ENCODE peak calls at places on chromosomes 1 and 21, in seven cellular contexts. One of them, this sample, is unnamed.
A peak's percentile ranks its signal among the peaks of the same experiment; 100 is the strongest.

GRCh38 chr1:19695772-19696171 is 31.1 kb downstream of the HTR6 start:
- DNase-seq in heart right ventricle: no peak
- DNase-seq in neuronal stem cell: no peak
- DNase-seq in fibroblast of lung: no peak
- DNase-seq in mesenchymal stem cell: no peak
- DNase-seq in body of pancreas: no peak
- DNase-seq in lower lobe of right lung: no peak
- DNase-seq in this sample: no peak

GRCh38 chr1:196377811-196378210 is 230.4 kb downstream of the KCNT2 start:
- DNase-seq in heart right ventricle: no peak
- DNase-seq in neuronal stem cell: no peak
- DNase-seq in fibroblast of lung: no peak
- DNase-seq in mesenchymal stem cell: no peak
- DNase-seq in body of pancreas: no peak
- DNase-seq in lower lobe of right lung: no peak
- DNase-seq in this sample: no peak

GRCh38 chr1:218395916-218396315 is 50.8 kb downstream of the TGFB2 start:
- DNase-seq in heart right ventricle: no peak
- DNase-seq in neuronal stem cell: no peak
- DNase-seq in fibroblast of lung: no peak
- DNase-seq in mesenchymal stem cell: no peak
- DNase-seq in body of pancreas: no peak
- DNase-seq in lower lobe of right lung: no peak
- DNase-seq in this sample: no peak

GRCh38 chr1:201711101-201711597 is 117.8 kb upstream of the IPO9 start:
- DNase-seq in heart right ventricle: no peak
- DNase-seq in neuronal stem cell: no peak
- DNase-seq in fibroblast of lung: no peak
- DNase-seq in mesenchymal stem cell: no peak
- DNase-seq in body of pancreas: no peak
- DNase-seq in lower lobe of right lung: no peak
- DNase-seq in this sample: no peak

GRCh38 chr1:21436488-21437340 is 3.2 kb upstream of the NBPF3 start:
- DNase-seq in heart right ventricle: no peak
- DNase-seq in neuronal stem cell: no peak
- DNase-seq in fibroblast of lung: no peak
- DNase-seq in mesenchymal stem cell: no peak
- DNase-seq in body of pancreas: peak; percentile 33
- DNase-seq in lower lobe of right lung: peak; percentile 48
- DNase-seq in this sample: no peak

GRCh38 chr1:4424766-4425165 is 229.6 kb upstream of the AJAP1 start:
- DNase-seq in heart right ventricle: no peak
- DNase-seq in neuronal stem cell: no peak
- DNase-seq in fibroblast of lung: no peak
- DNase-seq in mesenchymal stem cell: no peak
- DNase-seq in body of pancreas: no peak
- DNase-seq in lower lobe of right lung: no peak
- DNase-seq in this sample: no peak

GRCh38 chr1:36400825-36401601 is 3.3 kb upstream of the LSM10 start:
- DNase-seq in heart right ventricle: peak; percentile 60
- DNase-seq in neuronal stem cell: peak; percentile 64
- DNase-seq in fibroblast of lung: peak; percentile 66
- DNase-seq in mesenchymal stem cell: peak; percentile 99
- DNase-seq in body of pancreas: no peak
- DNase-seq in lower lobe of right lung: peak; percentile 92
- DNase-seq in this sample: peak; percentile 63

GRCh38 chr1:176531036-176531435 is 68.1 kb downstream of the PAPPA2 start:
- DNase-seq in heart right ventricle: no peak
- DNase-seq in neuronal stem cell: no peak
- DNase-seq in fibroblast of lung: no peak
- DNase-seq in mesenchymal stem cell: no peak
- DNase-seq in body of pancreas: no peak
- DNase-seq in lower lobe of right lung: no peak
- DNase-seq in this sample: no peak

GRCh38 chr1:36807262-36807661 is 227.1 kb downstream of the GRIK3 start:
- DNase-seq in heart right ventricle: no peak
- DNase-seq in neuronal stem cell: no peak
- DNase-seq in fibroblast of lung: no peak
- DNase-seq in mesenchymal stem cell: no peak
- DNase-seq in body of pancreas: no peak
- DNase-seq in lower lobe of right lung: no peak
- DNase-seq in this sample: no peak

GRCh38 chr21:30256100-30256499 is 26.6 kb downstream of the KRTAP24-1 start:
- DNase-seq in heart right ventricle: no peak
- DNase-seq in neuronal stem cell: no peak
- DNase-seq in fibroblast of lung: no peak
- DNase-seq in mesenchymal stem cell: no peak
- DNase-seq in body of pancreas: no peak
- DNase-seq in lower lobe of right lung: no peak
- DNase-seq in this sample: no peak

GRCh38 chr1:85544689-85545203 is 35.8 kb upstream of the CCN1 start:
- DNase-seq in heart right ventricle: no peak
- DNase-seq in neuronal stem cell: no peak
- DNase-seq in fibroblast of lung: peak; percentile 44
- DNase-seq in mesenchymal stem cell: peak; percentile 26
- DNase-seq in body of pancreas: peak; percentile 34
- DNase-seq in lower lobe of right lung: no peak
- DNase-seq in this sample: no peak

GRCh38 chr1:241744591-241744990 is 92.5 kb downstream of the WDR64 start:
- DNase-seq in heart right ventricle: no peak
- DNase-seq in neuronal stem cell: no peak
- DNase-seq in fibroblast of lung: no peak
- DNase-seq in mesenchymal stem cell: no peak
- DNase-seq in body of pancreas: no peak
- DNase-seq in lower lobe of right lung: no peak
- DNase-seq in this sample: no peak

GRCh38 chr1:97252925-97253324 is 531.3 kb downstream of the PTBP2 start:
- DNase-seq in heart right ventricle: no peak
- DNase-seq in neuronal stem cell: no peak
- DNase-seq in fibroblast of lung: no peak
- DNase-seq in mesenchymal stem cell: no peak
- DNase-seq in body of pancreas: no peak
- DNase-seq in lower lobe of right lung: no peak
- DNase-seq in this sample: no peak

GRCh38 chr1:206579747-206580437 is 32.4 kb downstream of the EIF2D start:
- DNase-seq in heart right ventricle: peak; percentile 68
- DNase-seq in neuronal stem cell: no peak
- DNase-seq in fibroblast of lung: no peak
- DNase-seq in mesenchymal stem cell: no peak
- DNase-seq in body of pancreas: no peak
- DNase-seq in lower lobe of right lung: peak; percentile 92
- DNase-seq in this sample: peak; percentile 92

GRCh38 chr21:42299324-42300044 is 15.7 kb downstream of the TFF3 start:
- DNase-seq in heart right ventricle: no peak
- DNase-seq in neuronal stem cell: no peak
- DNase-seq in fibroblast of lung: no peak
- DNase-seq in mesenchymal stem cell: no peak
- DNase-seq in body of pancreas: no peak
- DNase-seq in lower lobe of right lung: peak; percentile 75
- DNase-seq in this sample: no peak

GRCh38 chr1:27292111-27292510 is 29.9 kb upstream of the TMEM222 start:
- DNase-seq in heart right ventricle: no peak
- DNase-seq in neuronal stem cell: no peak
- DNase-seq in fibroblast of lung: no peak
- DNase-seq in mesenchymal stem cell: peak; percentile 22
- DNase-seq in body of pancreas: no peak
- DNase-seq in lower lobe of right lung: peak; percentile 59
- DNase-seq in this sample: no peak

GRCh38 chr21:42513151-42513984 is at the start of gene SLC37A1:
- DNase-seq in heart right ventricle: peak; percentile 42
- DNase-seq in neuronal stem cell: no peak
- DNase-seq in fibroblast of lung: no peak
- DNase-seq in mesenchymal stem cell: no peak
- DNase-seq in body of pancreas: no peak
- DNase-seq in lower lobe of right lung: peak; percentile 62
- DNase-seq in this sample: no peak

DNA sequence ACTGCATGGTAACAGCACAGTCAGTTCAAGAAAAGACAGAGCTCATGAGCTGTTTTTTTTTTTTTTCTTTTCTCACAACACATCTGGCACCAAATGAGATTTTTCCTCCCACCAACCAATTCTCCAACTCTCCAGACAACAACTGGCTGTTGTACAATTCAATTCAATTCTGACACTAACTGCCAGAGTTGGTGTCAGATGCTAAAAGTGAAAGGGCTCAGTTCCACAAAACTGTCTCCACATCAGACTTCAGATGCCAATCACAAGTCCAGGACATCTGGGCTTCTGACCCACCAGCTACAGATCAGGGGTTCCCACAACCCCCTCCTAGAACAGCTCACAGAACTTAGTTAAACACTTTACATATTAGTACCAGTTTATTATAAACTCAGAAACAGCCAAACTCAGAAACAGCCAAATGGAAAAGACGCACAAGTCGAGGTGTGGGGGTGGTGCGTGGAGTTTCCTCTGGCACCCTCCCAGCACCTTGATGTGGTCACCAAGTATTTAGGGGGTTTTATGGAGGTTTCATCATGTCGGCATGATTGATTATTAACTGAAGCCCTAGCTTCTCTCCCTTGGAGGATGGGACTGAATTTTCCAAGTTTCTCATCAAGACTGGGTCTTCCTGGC is 39.2 kb upstream of the LRRC8D start:
- DNase-seq in heart right ventricle: no peak
- DNase-seq in neuronal stem cell: no peak
- DNase-seq in fibroblast of lung: no peak
- DNase-seq in mesenchymal stem cell: no peak
- DNase-seq in body of pancreas: no peak
- DNase-seq in lower lobe of right lung: no peak
- DNase-seq in this sample: no peak
- H3K4me3 ChIP-seq in heart right ventricle: no peak overlapping the region
- H3K4me3 ChIP-seq in neuronal stem cell: no peak overlapping the region
- H3K4me3 ChIP-seq in fibroblast of lung: no peak overlapping the region
- H3K4me3 ChIP-seq in mesenchymal stem cell: no peak overlapping the region
- H3K4me3 ChIP-seq in body of pancreas: no peak overlapping the region
- H3K4me3 ChIP-seq in lower lobe of right lung: no peak overlapping the region
- H3K4me3 ChIP-seq in this sample: no peak overlapping the region

GRCh38 chr1:50349242-50349565 is 74.0 kb downstream of the DMRTA2 start:
- DNase-seq in heart right ventricle: no peak
- DNase-seq in neuronal stem cell: no peak
- DNase-seq in fibroblast of lung: no peak
- DNase-seq in mesenchymal stem cell: no peak
- DNase-seq in body of pancreas: no peak
- DNase-seq in lower lobe of right lung: no peak
- DNase-seq in this sample: no peak

GRCh38 chr1:50346621-50347020 is 76.6 kb downstream of the DMRTA2 start:
- DNase-seq in heart right ventricle: no peak
- DNase-seq in neuronal stem cell: no peak
- DNase-seq in fibroblast of lung: no peak
- DNase-seq in mesenchymal stem cell: no peak
- DNase-seq in body of pancreas: no peak
- DNase-seq in lower lobe of right lung: no peak
- DNase-seq in this sample: no peak

GRCh38 chr1:50350421-50350820 is 72.8 kb downstream of the DMRTA2 start:
- DNase-seq in heart right ventricle: no peak
- DNase-seq in neuronal stem cell: no peak
- DNase-seq in fibroblast of lung: no peak
- DNase-seq in mesenchymal stem cell: no peak
- DNase-seq in body of pancreas: no peak
- DNase-seq in lower lobe of right lung: no peak
- DNase-seq in this sample: no peak

GRCh38 chr1:50348449-50349241 is 74.6 kb downstream of the DMRTA2 start:
- DNase-seq in heart right ventricle: no peak
- DNase-seq in neuronal stem cell: peak; percentile 83
- DNase-seq in fibroblast of lung: peak; percentile 77
- DNase-seq in mesenchymal stem cell: peak; percentile 66
- DNase-seq in body of pancreas: peak; percentile 61
- DNase-seq in lower lobe of right lung: no peak
- DNase-seq in this sample: no peak

GRCh38 chr1:50347933-50348332 is 75.3 kb downstream of the DMRTA2 start:
- DNase-seq in heart right ventricle: no peak
- DNase-seq in neuronal stem cell: no peak
- DNase-seq in fibroblast of lung: no peak
- DNase-seq in mesenchymal stem cell: no peak
- DNase-seq in body of pancreas: no peak
- DNase-seq in lower lobe of right lung: no peak
- DNase-seq in this sample: no peak
- H3K9me3 ChIP-seq in heart right ventricle: peaks cover 7% of the 10 kb centered on the region
- H3K9me3 ChIP-seq in neuronal stem cell: peaks cover 2% of the 10 kb centered on the region
- H3K9me3 ChIP-seq in fibroblast of lung: no peaks in the 10 kb centered on the region
- H3K9me3 ChIP-seq in mesenchymal stem cell: peaks cover 4% of the 10 kb centered on the region
- H3K9me3 ChIP-seq in body of pancreas: no peaks in the 10 kb centered on the region
- H3K9me3 ChIP-seq in lower lobe of right lung: peaks cover 4% of the 10 kb centered on the region
- H3K9me3 ChIP-seq in this sample: no peaks in the 10 kb centered on the region

GRCh38 chr1:34762474-34763141 is 3.1 kb downstream of the GJB4 start:
- DNase-seq in heart right ventricle: no peak
- DNase-seq in neuronal stem cell: no peak
- DNase-seq in fibroblast of lung: no peak
- DNase-seq in mesenchymal stem cell: no peak
- DNase-seq in body of pancreas: no peak
- DNase-seq in lower lobe of right lung: no peak
- DNase-seq in this sample: no peak

GRCh38 chr1:34759472-34760357 is at the start of gene GJB4:
- DNase-seq in heart right ventricle: no peak
- DNase-seq in neuronal stem cell: no peak
- DNase-seq in fibroblast of lung: no peak
- DNase-seq in mesenchymal stem cell: no peak
- DNase-seq in body of pancreas: no peak
- DNase-seq in lower lobe of right lung: no peak
- DNase-seq in this sample: no peak

GRCh38 chr1:34763142-34763781 is 3.7 kb downstream of the GJB4 start:
- DNase-seq in heart right ventricle: no peak
- DNase-seq in neuronal stem cell: no peak
- DNase-seq in fibroblast of lung: no peak
- DNase-seq in mesenchymal stem cell: no peak
- DNase-seq in body of pancreas: no peak
- DNase-seq in lower lobe of right lung: no peak
- DNase-seq in this sample: no peak

GRCh38 chr1:34761776-34762307 is 2.3 kb downstream of the GJB4 start:
- DNase-seq in heart right ventricle: no peak
- DNase-seq in neuronal stem cell: no peak
- DNase-seq in fibroblast of lung: no peak
- DNase-seq in mesenchymal stem cell: no peak
- DNase-seq in body of pancreas: no peak
- DNase-seq in lower lobe of right lung: no peak
- DNase-seq in this sample: no peak

GRCh38 chr1:34761176-34761761 is 1.7 kb downstream of the GJB4 start:
- DNase-seq in heart right ventricle: no peak
- DNase-seq in neuronal stem cell: no peak
- DNase-seq in fibroblast of lung: no peak
- DNase-seq in mesenchymal stem cell: no peak
- DNase-seq in body of pancreas: no peak
- DNase-seq in lower lobe of right lung: no peak
- DNase-seq in this sample: no peak
- H3K4me1 ChIP-seq in heart right ventricle: no peaks in the 10 kb centered on the region
- H3K4me1 ChIP-seq in neuronal stem cell: no peaks in the 10 kb centered on the region
- H3K4me1 ChIP-seq in fibroblast of lung: no peaks in the 10 kb centered on the region
- H3K4me1 ChIP-seq in mesenchymal stem cell: peaks cover 9% of the 10 kb centered on the region
- H3K4me1 ChIP-seq in body of pancreas: no peaks in the 10 kb centered on the region
- H3K4me1 ChIP-seq in lower lobe of right lung: no peaks in the 10 kb centered on the region
- H3K4me1 ChIP-seq in this sample: no peaks in the 10 kb centered on the region

GRCh38 chr21:28339403-28339802 is 653.3 kb downstream of the LTN1 start:
- DNase-seq in heart right ventricle: no peak
- DNase-seq in neuronal stem cell: no peak
- DNase-seq in fibroblast of lung: no peak
- DNase-seq in mesenchymal stem cell: no peak
- DNase-seq in body of pancreas: no peak
- DNase-seq in lower lobe of right lung: no peak
- DNase-seq in this sample: no peak
- H3K4me3 ChIP-seq in heart right ventricle: no peak overlapping the region
- H3K4me3 ChIP-seq in neuronal stem cell: no peak overlapping the region
- H3K4me3 ChIP-seq in fibroblast of lung: no peak overlapping the region
- H3K4me3 ChIP-seq in mesenchymal stem cell: no peak overlapping the region
- H3K4me3 ChIP-seq in body of pancreas: no peak overlapping the region
- H3K4me3 ChIP-seq in lower lobe of right lung: no peak overlapping the region
- H3K4me3 ChIP-seq in this sample: no peak overlapping the region